ENCODE peak calls at places on chromosomes 6 and 20, in five cellular contexts. One of them, this sample, is unnamed.

GRCh38 chr6:125944434-125944816 is 12.1 kb upstream of the HINT3 start:
- DNase-seq in GM12878: no peak
- DNase-seq in SK-N-SH: no peak
- DNase-seq in K562: peak
- DNase-seq in IMR-90: peak
- DNase-seq in this sample: no peak

GRCh38 chr6:125300992-125301434 is 754 bp downstream of the HDDC2 start:
- DNase-seq in SK-N-SH: no peak
- DNase-seq in GM12878: no peak
- DNase-seq in IMR-90: peak
- DNase-seq in K562: no peak
- DNase-seq in this sample: no peak

GRCh38 chr6:10945845-10946244 is 59.0 kb downstream of the SYCP2L start:
- DNase-seq in SK-N-SH: no peak
- DNase-seq in GM12878: no peak
- DNase-seq in IMR-90: no peak
- DNase-seq in K562: no peak
- DNase-seq in this sample: no peak

GRCh38 chr6:31521835-31522234 is 6.9 kb upstream of the MCCD1 start:
- DNase-seq in GM12878: no peak
- DNase-seq in K562: no peak
- DNase-seq in SK-N-SH: no peak
- DNase-seq in IMR-90: no peak
- DNase-seq in this sample: no peak

GRCh38 chr20:35831029-35831428 is 59.2 kb downstream of the PHF20 start:
- DNase-seq in IMR-90: peak
- DNase-seq in K562: no peak
- DNase-seq in GM12878: no peak
- DNase-seq in SK-N-SH: no peak
- DNase-seq in this sample: no peak

GRCh38 chr6:14711056-14711703 is 534.7 kb upstream of the JARID2 start:
- DNase-seq in SK-N-SH: peak
- DNase-seq in K562: peak
- DNase-seq in GM12878: no peak
- DNase-seq in IMR-90: peak
- DNase-seq in this sample: peak

GRCh38 chr6:148109732-148110131 is 232.9 kb upstream of the SASH1 start:
- DNase-seq in K562: peak
- DNase-seq in SK-N-SH: no peak
- DNase-seq in GM12878: no peak
- DNase-seq in IMR-90: no peak
- DNase-seq in this sample: no peak

GRCh38 chr6:156781882-156782631 is 4.9 kb downstream of the ARID1B start:
- DNase-seq in SK-N-SH: no peak
- DNase-seq in GM12878: no peak
- DNase-seq in IMR-90: no peak
- DNase-seq in K562: no peak
- DNase-seq in this sample: no peak

GRCh38 chr20:54320148-54320607 is 112.3 kb downstream of the PFDN4 start:
- DNase-seq in SK-N-SH: no peak
- DNase-seq in IMR-90: peak
- DNase-seq in GM12878: no peak
- DNase-seq in K562: no peak
- DNase-seq in this sample: peak

GRCh38 chr6:136181858-136182257 is 68.3 kb downstream of the MTFR2 start:
- DNase-seq in GM12878: no peak
- DNase-seq in K562: no peak
- DNase-seq in SK-N-SH: no peak
- DNase-seq in IMR-90: no peak
- DNase-seq in this sample: no peak

GRCh38 chr6:50850860-50851259 is 32.2 kb downstream of the TFAP2B start:
- DNase-seq in GM12878: no peak
- DNase-seq in SK-N-SH: no peak
- DNase-seq in K562: no peak
- DNase-seq in IMR-90: no peak
- DNase-seq in this sample: no peak

GRCh38 chr6:119137194-119138072 is 59.0 kb upstream of the FAM184A start:
- DNase-seq in SK-N-SH: no peak
- DNase-seq in GM12878: no peak
- DNase-seq in K562: peak
- DNase-seq in IMR-90: peak
- DNase-seq in this sample: no peak

GRCh38 chr6:113317870-113318269 is 539.3 kb upstream of the MARCKS start:
- DNase-seq in SK-N-SH: no peak
- DNase-seq in GM12878: no peak
- DNase-seq in IMR-90: no peak
- DNase-seq in K562: no peak
- DNase-seq in this sample: no peak

GRCh38 chr6:151087861-151088598 is 151.7 kb upstream of the AKAP12 start:
- DNase-seq in SK-N-SH: no peak
- DNase-seq in IMR-90: peak
- DNase-seq in GM12878: no peak
- DNase-seq in K562: peak
- DNase-seq in this sample: no peak

GRCh38 chr20:36792422-36792821 is 18.9 kb upstream of the DSN1 start:
- DNase-seq in SK-N-SH: peak
- DNase-seq in GM12878: no peak
- DNase-seq in IMR-90: peak
- DNase-seq in K562: peak
- DNase-seq in this sample: peak

GRCh38 chr6:118871331-118871730 is 22.6 kb upstream of the ASF1A start:
- DNase-seq in K562: no peak
- DNase-seq in GM12878: no peak
- DNase-seq in SK-N-SH: no peak
- DNase-seq in IMR-90: no peak
- DNase-seq in this sample: no peak

GRCh38 chr20:19317240-19318069 is 105.0 kb downstream of the SLC24A3 start:
- DNase-seq in IMR-90: no peak
- DNase-seq in GM12878: no peak
- DNase-seq in K562: no peak
- DNase-seq in SK-N-SH: no peak
- DNase-seq in this sample: no peak

GRCh38 chr6:158610319-158610968 is 34.1 kb downstream of the DYNLT1 start:
- DNase-seq in IMR-90: no peak
- DNase-seq in GM12878: no peak
- DNase-seq in K562: no peak
- DNase-seq in SK-N-SH: no peak
- DNase-seq in this sample: no peak

GRCh38 chr6:126886106-126886505 is 232.4 kb upstream of the RSPO3 start:
- DNase-seq in SK-N-SH: no peak
- DNase-seq in IMR-90: no peak
- DNase-seq in GM12878: no peak
- DNase-seq in K562: no peak
- DNase-seq in this sample: no peak

GRCh38 chr6:114659513-114659912 is 316.7 kb upstream of the HS3ST5 start:
- DNase-seq in SK-N-SH: no peak
- DNase-seq in IMR-90: no peak
- DNase-seq in GM12878: no peak
- DNase-seq in K562: no peak
- DNase-seq in this sample: no peak

GRCh38 chr6:44049163-44049988 is 77.9 kb downstream of the MRPL14 start:
- DNase-seq in SK-N-SH: no peak
- DNase-seq in GM12878: no peak
- DNase-seq in K562: no peak
- DNase-seq in IMR-90: peak
- DNase-seq in this sample: no peak

GRCh38 chr6:158619922-158620801 is 24.4 kb downstream of the DYNLT1 start:
- DNase-seq in SK-N-SH: no peak
- DNase-seq in K562: no peak
- DNase-seq in GM12878: no peak
- DNase-seq in IMR-90: no peak
- DNase-seq in this sample: no peak

GRCh38 chr6:87714093-87714809 is 12.2 kb upstream of the AKIRIN2 start:
- DNase-seq in GM12878: no peak
- DNase-seq in SK-N-SH: no peak
- DNase-seq in K562: no peak
- DNase-seq in IMR-90: peak
- DNase-seq in this sample: peak

GRCh38 chr20:39190666-39191570 is 228.8 kb downstream of the DHX35 start:
- DNase-seq in IMR-90: peak
- DNase-seq in K562: no peak
- DNase-seq in SK-N-SH: no peak
- DNase-seq in GM12878: no peak
- DNase-seq in this sample: peak

GRCh38 chr20:19812696-19813095 is 54.6 kb downstream of the RIN2 start:
- DNase-seq in IMR-90: no peak
- DNase-seq in K562: no peak
- DNase-seq in SK-N-SH: no peak
- DNase-seq in GM12878: no peak
- DNase-seq in this sample: no peak

GRCh38 chr6:151010111-151010510 is 144.6 kb downstream of the MTHFD1L start:
- DNase-seq in SK-N-SH: no peak
- DNase-seq in K562: no peak
- DNase-seq in GM12878: no peak
- DNase-seq in IMR-90: no peak
- DNase-seq in this sample: no peak

GRCh38 chr20:19074828-19075516 is 137.5 kb upstream of the SLC24A3 start:
- DNase-seq in SK-N-SH: no peak
- DNase-seq in IMR-90: no peak
- DNase-seq in K562: no peak
- DNase-seq in GM12878: peak
- DNase-seq in this sample: no peak

GRCh38 chr20:38581013-38581412 is at the start of gene ADIG:
- DNase-seq in IMR-90: no peak
- DNase-seq in SK-N-SH: no peak
- DNase-seq in GM12878: no peak
- DNase-seq in K562: no peak
- DNase-seq in this sample: no peak

GRCh38 chr6:155177369-155177961 is 86.3 kb upstream of the CLDN20 start:
- DNase-seq in K562: peak
- DNase-seq in IMR-90: peak
- DNase-seq in SK-N-SH: peak
- DNase-seq in GM12878: no peak
- DNase-seq in this sample: peak

GRCh38 chr6:21885101-21885500 is 291.6 kb downstream of the SOX4 start:
- DNase-seq in SK-N-SH: no peak
- DNase-seq in K562: no peak
- DNase-seq in GM12878: no peak
- DNase-seq in IMR-90: no peak
- DNase-seq in this sample: no peak

DNA sequence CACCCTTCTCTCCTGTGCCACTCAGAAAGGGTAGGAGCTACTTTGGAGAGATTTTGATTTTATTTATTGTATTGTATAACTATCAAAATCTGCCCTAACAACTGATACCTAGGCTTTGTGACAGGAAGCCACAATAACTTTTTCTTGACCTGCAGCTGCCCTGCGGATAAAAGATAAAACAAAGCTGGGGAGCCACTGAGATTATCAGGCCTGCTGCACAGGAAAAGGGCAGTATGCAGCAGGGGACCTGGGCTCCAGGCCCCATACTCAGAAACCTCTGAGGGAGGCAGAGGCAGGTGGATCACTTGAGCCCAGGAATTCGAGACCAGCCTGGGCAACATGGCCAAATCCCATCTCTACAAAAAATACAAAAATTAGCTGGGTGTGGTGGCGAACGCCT is 980 bp upstream of the SNX21 start:
- DNase-seq in SK-N-SH: no peak
- DNase-seq in GM12878: no peak
- DNase-seq in K562: peak
- DNase-seq in IMR-90: no peak
- DNase-seq in this sample: no peak
- H3K4me3 ChIP-seq in SK-N-SH: no peak
- H3K4me3 ChIP-seq in GM12878: no peak
- H3K4me3 ChIP-seq in K562: no peak
- H3K4me3 ChIP-seq in IMR-90: no peak
- H3K4me3 ChIP-seq in this sample: no peak

DNA sequence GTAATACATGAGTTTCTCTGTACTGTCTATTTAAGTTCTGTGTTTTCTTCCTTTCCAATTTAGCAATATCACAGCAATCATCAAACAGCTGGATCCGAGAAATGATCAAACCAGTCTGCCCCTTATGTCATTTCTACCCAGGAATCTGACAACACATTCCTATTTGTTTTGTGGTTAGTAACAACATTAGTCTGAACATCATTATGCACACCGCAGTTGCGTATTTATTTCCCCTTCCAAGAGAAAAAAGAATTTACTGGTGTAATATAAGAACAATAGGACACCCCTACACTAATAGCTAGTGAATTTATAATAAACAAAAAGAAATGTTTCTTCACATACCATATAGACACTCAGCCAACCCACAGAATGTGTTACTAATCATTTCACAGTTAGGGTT is 179.5 kb downstream of the BTBD9 start:
- DNase-seq in SK-N-SH: no peak
- DNase-seq in IMR-90: peak
- DNase-seq in K562: no peak
- DNase-seq in GM12878: no peak
- DNase-seq in this sample: no peak
- TF ChIP-seq RCOR1 in SK-N-SH: no peak
- TF ChIP-seq RCOR1 in IMR-90: no peak
- TF ChIP-seq RCOR1 in K562: no peak
- TF ChIP-seq RCOR1 in GM12878: no peak
- TF ChIP-seq RCOR1 in this sample: no peak

DNA sequence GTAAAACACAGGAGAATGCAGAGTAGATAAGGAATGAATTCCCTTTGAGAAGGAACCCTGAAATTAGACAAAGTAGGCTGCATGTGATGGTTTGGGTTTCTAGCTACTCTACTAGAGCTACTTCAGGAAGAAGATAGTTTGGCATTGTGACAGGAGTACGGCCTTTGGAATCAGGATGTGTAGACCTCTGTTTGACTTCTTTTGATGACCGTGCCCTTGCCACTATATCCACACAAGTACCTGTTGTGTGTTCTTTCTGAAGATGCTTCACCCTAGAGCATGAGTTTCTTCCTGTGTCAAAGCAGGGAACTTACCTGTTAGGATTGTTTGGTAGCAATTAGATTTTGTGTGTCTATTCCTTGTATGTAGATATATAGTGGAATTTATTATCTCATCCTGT is 41.7 kb downstream of the CD2AP start:
- DNase-seq in K562: no peak
- DNase-seq in GM12878: no peak
- DNase-seq in SK-N-SH: no peak
- DNase-seq in IMR-90: no peak
- DNase-seq in this sample: no peak
- H3K27ac ChIP-seq in K562: no peak
- H3K27ac ChIP-seq in GM12878: no peak
- H3K27ac ChIP-seq in SK-N-SH: no peak
- H3K27ac ChIP-seq in IMR-90: no peak
- H3K27ac ChIP-seq in this sample: no peak

DNA sequence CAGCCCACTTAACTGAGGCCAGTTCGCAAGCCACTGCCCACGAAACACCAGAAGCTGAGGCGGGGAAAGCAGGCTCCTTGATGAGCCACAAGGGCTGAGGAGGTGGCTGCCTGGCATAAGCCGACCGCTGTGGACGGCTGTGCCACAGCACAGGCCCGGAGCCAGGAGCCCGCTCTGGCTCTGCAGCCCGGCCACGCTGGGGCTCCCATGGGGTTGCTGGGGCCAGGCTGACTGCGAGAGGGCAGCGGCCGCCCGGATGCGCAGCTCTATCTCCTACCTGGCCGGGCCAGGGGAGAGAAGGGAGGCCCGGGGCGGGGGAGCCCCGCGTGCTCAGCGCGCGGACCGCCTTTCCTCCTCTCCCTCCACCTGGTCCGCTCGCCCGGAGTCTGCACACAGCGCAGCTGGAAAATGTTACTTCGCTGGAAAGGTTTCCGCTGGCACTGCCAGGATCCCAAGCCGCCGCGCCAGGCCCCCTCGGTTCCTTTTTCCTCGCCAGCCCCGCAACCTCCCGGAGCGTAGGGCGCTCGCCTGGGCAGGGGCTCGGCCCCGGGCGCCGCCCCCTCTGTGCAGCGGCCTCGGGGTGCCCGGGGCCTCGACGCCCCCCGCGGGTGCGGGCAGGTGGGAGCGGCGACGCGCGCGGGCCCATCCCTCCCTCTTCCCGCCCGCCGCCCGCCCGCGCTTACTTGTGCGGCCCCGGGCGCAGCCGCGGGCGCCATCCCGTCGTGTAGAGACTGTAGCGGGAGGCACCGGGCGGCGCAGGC is 653 bp downstream of the EMILIN3 start:
- DNase-seq in IMR-90: no peak
- DNase-seq in GM12878: no peak
- DNase-seq in K562: no peak
- DNase-seq in SK-N-SH: peak
- DNase-seq in this sample: no peak
- H3K4me3 ChIP-seq in IMR-90: peak
- H3K4me3 ChIP-seq in GM12878: no peak
- H3K4me3 ChIP-seq in K562: no peak
- H3K4me3 ChIP-seq in SK-N-SH: no peak
- H3K4me3 ChIP-seq in this sample: peak

This sample was measured in A549.